ENCODE peak calls at places on chromosome 1, in four cellular contexts. One of them, this sample, is unnamed. For H3K36me3 and H3K4me1, the result is how much of the 10 kb centered on the place peaks cover.

GRCh38 chr1:194318790-194319280 is 1132.4 kb upstream of the B3GALT2 start:
- DNase-seq in breast epithelium: no peak
- DNase-seq in tibial artery: no peak
- DNase-seq in psoas muscle: no peak
- DNase-seq in this sample: no peak

GRCh38 chr1:182782587-182782913 is 7.0 kb upstream of the NPL start:
- DNase-seq in breast epithelium: no peak
- DNase-seq in tibial artery: no peak
- DNase-seq in psoas muscle: no peak
- DNase-seq in this sample: no peak

GRCh38 chr1:25664357-25664796 is 47.8 kb downstream of the MAN1C1 start:
- DNase-seq in breast epithelium: no peak
- DNase-seq in tibial artery: no peak
- DNase-seq in psoas muscle: no peak
- DNase-seq in this sample: no peak

GRCh38 chr1:3598051-3598471 is 13.2 kb downstream of the MEGF6 start:
- DNase-seq in breast epithelium: no peak
- DNase-seq in tibial artery: no peak
- DNase-seq in psoas muscle: peak
- DNase-seq in this sample: peak

GRCh38 chr1:29482991-29483390 is 246.7 kb downstream of the PTPRU start:
- DNase-seq in breast epithelium: no peak
- DNase-seq in tibial artery: no peak
- DNase-seq in psoas muscle: no peak
- DNase-seq in this sample: no peak

GRCh38 chr1:23567996-23568607 is 8.8 kb upstream of the ID3 start:
- DNase-seq in breast epithelium: no peak
- DNase-seq in tibial artery: no peak
- DNase-seq in psoas muscle: peak
- DNase-seq in this sample: peak

GRCh38 chr1:45543599-45544417 is 6.8 kb upstream of the AKR1A1 start:
- DNase-seq in breast epithelium: no peak
- DNase-seq in tibial artery: peak
- DNase-seq in psoas muscle: peak
- DNase-seq in this sample: peak

GRCh38 chr1:80799457-80799856 is 1001.3 kb upstream of the ADGRL2 start:
- DNase-seq in breast epithelium: no peak
- DNase-seq in tibial artery: no peak
- DNase-seq in psoas muscle: no peak
- DNase-seq in this sample: no peak

GRCh38 chr1:21956720-21957552 is 19.8 kb upstream of the HSPG2 start:
- DNase-seq in breast epithelium: peak
- DNase-seq in tibial artery: peak
- DNase-seq in psoas muscle: no peak
- DNase-seq in this sample: peak

GRCh38 chr1:29805122-29805895 is 569.0 kb downstream of the PTPRU start:
- DNase-seq in breast epithelium: peak
- DNase-seq in tibial artery: no peak
- DNase-seq in psoas muscle: no peak
- DNase-seq in this sample: no peak

GRCh38 chr1:40185951-40186864 is 25.0 kb downstream of the RLF start:
- DNase-seq in breast epithelium: no peak
- DNase-seq in tibial artery: no peak
- DNase-seq in psoas muscle: no peak
- DNase-seq in this sample: no peak

GRCh38 chr1:58849556-58849955 is 65.7 kb upstream of the JUN start:
- DNase-seq in breast epithelium: no peak
- DNase-seq in tibial artery: no peak
- DNase-seq in psoas muscle: no peak
- DNase-seq in this sample: no peak

GRCh38 chr1:230681599-230681998 is 32.3 kb downstream of the AGT start:
- DNase-seq in breast epithelium: no peak
- DNase-seq in tibial artery: no peak
- DNase-seq in psoas muscle: peak
- DNase-seq in this sample: no peak

GRCh38 chr1:107004421-107004820 is 52.1 kb upstream of the PRMT6 start:
- DNase-seq in breast epithelium: no peak
- DNase-seq in tibial artery: no peak
- DNase-seq in psoas muscle: no peak
- DNase-seq in this sample: no peak

GRCh38 chr1:121418369-121419049 is 233.7 kb downstream of the SRGAP2C start:
- DNase-seq in breast epithelium: no peak
- DNase-seq in tibial artery: no peak
- DNase-seq in psoas muscle: no peak
- DNase-seq in this sample: no peak

GRCh38 chr1:235108185-235108593 is 20.4 kb downstream of the TOMM20 start:
- DNase-seq in breast epithelium: no peak
- DNase-seq in tibial artery: no peak
- DNase-seq in psoas muscle: no peak
- DNase-seq in this sample: no peak

GRCh38 chr1:235111107-235111506 is 17.5 kb downstream of the TOMM20 start:
- DNase-seq in breast epithelium: no peak
- DNase-seq in tibial artery: no peak
- DNase-seq in psoas muscle: no peak
- DNase-seq in this sample: no peak

GRCh38 chr1:235112297-235113182 is 16.1 kb downstream of the TOMM20 start:
- DNase-seq in breast epithelium: no peak
- DNase-seq in tibial artery: no peak
- DNase-seq in psoas muscle: no peak
- DNase-seq in this sample: no peak

GRCh38 chr1:235108876-235109275 is 19.8 kb downstream of the TOMM20 start:
- DNase-seq in breast epithelium: no peak
- DNase-seq in tibial artery: no peak
- DNase-seq in psoas muscle: no peak
- DNase-seq in this sample: no peak

DNA sequence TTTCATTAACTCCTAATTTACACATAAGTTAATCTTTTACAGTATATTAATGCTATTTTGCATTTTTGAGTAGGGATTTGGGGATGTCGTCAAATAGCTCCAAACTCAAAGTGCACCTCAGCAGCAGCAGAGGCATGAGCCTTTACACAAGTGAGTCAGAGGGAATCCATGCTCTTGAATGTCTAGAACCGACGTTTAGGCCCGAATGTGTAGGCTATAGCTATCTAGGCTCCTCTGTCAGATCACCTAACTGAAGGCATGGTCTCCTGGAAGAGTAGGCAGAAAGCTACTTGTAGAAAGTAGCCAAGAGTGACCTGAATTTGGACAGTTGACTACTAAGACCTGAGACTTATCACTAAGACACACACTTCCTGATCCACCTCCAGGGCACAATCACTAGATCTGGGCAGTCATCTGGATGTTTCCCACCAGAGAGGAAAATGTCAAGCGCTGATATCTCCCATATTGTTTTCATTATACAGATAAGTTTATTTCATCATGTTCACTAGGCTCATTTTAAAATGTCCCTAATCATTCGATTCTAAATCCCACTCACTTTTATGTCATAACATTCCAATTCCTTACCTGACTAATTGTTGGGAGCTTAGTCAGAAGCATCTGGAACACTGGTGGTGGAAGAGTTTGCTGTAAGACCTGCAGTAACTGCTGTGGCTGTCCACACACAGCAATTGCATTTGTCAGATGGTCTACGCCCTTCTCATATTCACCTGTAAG is 15.3 kb downstream of the TOMM20 start:
- DNase-seq in breast epithelium: no peak
- DNase-seq in tibial artery: no peak
- DNase-seq in psoas muscle: no peak
- DNase-seq in this sample: no peak
- H3K36me3 ChIP-seq in breast epithelium: under half
- H3K36me3 ChIP-seq in tibial artery: half or more
- H3K36me3 ChIP-seq in psoas muscle: half or more
- H3K36me3 ChIP-seq in this sample: half or more

GRCh38 chr1:41629571-41629970 is 145.1 kb upstream of the EDN2 start:
- DNase-seq in breast epithelium: no peak
- DNase-seq in tibial artery: no peak
- DNase-seq in psoas muscle: no peak
- DNase-seq in this sample: no peak

GRCh38 chr1:41629136-41629535 is 144.7 kb upstream of the EDN2 start:
- DNase-seq in breast epithelium: no peak
- DNase-seq in tibial artery: no peak
- DNase-seq in psoas muscle: no peak
- DNase-seq in this sample: no peak

GRCh38 chr1:41632788-41633575 is 148.5 kb upstream of the EDN2 start:
- DNase-seq in breast epithelium: no peak
- DNase-seq in tibial artery: no peak
- DNase-seq in psoas muscle: no peak
- DNase-seq in this sample: no peak

GRCh38 chr1:41631971-41632370 is 147.5 kb upstream of the EDN2 start:
- DNase-seq in breast epithelium: no peak
- DNase-seq in tibial artery: no peak
- DNase-seq in psoas muscle: no peak
- DNase-seq in this sample: no peak

GRCh38 chr1:41631154-41631553 is 146.7 kb upstream of the EDN2 start:
- DNase-seq in breast epithelium: no peak
- DNase-seq in tibial artery: no peak
- DNase-seq in psoas muscle: no peak
- DNase-seq in this sample: no peak
- H3K4me1 ChIP-seq in breast epithelium: under half
- H3K4me1 ChIP-seq in tibial artery: under half
- H3K4me1 ChIP-seq in psoas muscle: under half
- H3K4me1 ChIP-seq in this sample: under half

GRCh38 chr1:6545276-6545934 is 8.9 kb downstream of the NOL9 start:
- DNase-seq in breast epithelium: no peak
- DNase-seq in tibial artery: no peak
- DNase-seq in psoas muscle: no peak
- DNase-seq in this sample: no peak
- H3K36me3 ChIP-seq in breast epithelium: under half
- H3K36me3 ChIP-seq in tibial artery: half or more
- H3K36me3 ChIP-seq in psoas muscle: half or more
- H3K36me3 ChIP-seq in this sample: half or more

GRCh38 chr1:208686592-208686991 is 442.4 kb upstream of the PLXNA2 start:
- DNase-seq in breast epithelium: no peak
- DNase-seq in tibial artery: no peak
- DNase-seq in psoas muscle: no peak
- DNase-seq in this sample: no peak
- H3K4me1 ChIP-seq in breast epithelium: under half
- H3K4me1 ChIP-seq in tibial artery: under half
- H3K4me1 ChIP-seq in psoas muscle: under half
- H3K4me1 ChIP-seq in this sample: under half